ENCODE peak calls at places on chromosome 1, in seven cellular contexts. Y, I, K, G, Z, L and X are unnamed samples.

GRCh38 chr1:200207711-200208126 is 180.2 kb downstream of the NR5A2 start:
- DNase-seq in K (peak), Z (no peak), Y (no peak), L (no peak), I (no peak), G (no peak), X (peak)

GRCh38 chr1:211625040-211625439 is 46.1 kb upstream of the SLC30A1 start:
- DNase-seq in I (no peak), Z (peak), Y (peak), K (no peak), G (no peak), L (no peak), X (peak)

GRCh38 chr1:22861764-22862440 is 110.8 kb downstream of the LACTBL1 start:
- DNase-seq in K (no peak), I (no peak), Y (peak), G (peak), L (peak), Z (peak), X (peak)

GRCh38 chr1:56389813-56390539 is 189.4 kb downstream of the PLPP3 start:
- DNase-seq in I (no peak), L (no peak), G (no peak), Z (no peak), Y (no peak), K (no peak), X (no peak)

GRCh38 chr1:74570797-74571492 is 58.5 kb upstream of the LRRC53 start:
- DNase-seq in Y (no peak), K (no peak), Z (no peak), G (no peak), I (no peak), L (no peak), X (no peak)

GRCh38 chr1:201506573-201507567 is at the start of gene CSRP1:
- DNase-seq in I (no peak), Z (peak), L (peak), K (peak), Y (peak), G (peak), X (peak)

GRCh38 chr1:114458208-114458777 is 52.7 kb downstream of the TRIM33 start:
- DNase-seq in Z (no peak), I (no peak), Y (peak), G (peak), L (no peak), K (no peak), X (peak)

GRCh38 chr1:54952950-54953718 is 27.3 kb upstream of the TMEM61 start:
- DNase-seq in Z (no peak), G (peak), I (no peak), L (no peak), K (no peak), Y (peak), X (no peak)

GRCh38 chr1:34806396-34806795 is 13.6 kb downstream of the GJA4 start:
- DNase-seq in L (no peak), Y (no peak), I (no peak), G (no peak), K (no peak), Z (no peak), X (no peak)

GRCh38 chr1:39639333-39640130 is at the start of gene HEYL:
- DNase-seq in Y (peak), G (no peak), K (no peak), Z (peak), L (peak), I (peak), X (peak)

GRCh38 chr1:24705260-24706073 is 39.8 kb upstream of the CLIC4 start:
- DNase-seq in G (peak), K (peak), Y (peak), I (peak), Z (peak), L (peak), X (peak)

GRCh38 chr1:84479998-84480397 is 932 bp downstream of the RPF1 start:
- DNase-seq in G (no peak), Y (no peak), I (no peak), L (no peak), Z (peak), K (no peak), X (peak)

GRCh38 chr1:84481317-84481716 is 2.3 kb downstream of the RPF1 start:
- DNase-seq in G (no peak), I (no peak), Y (no peak), L (no peak), K (no peak), Z (peak), X (no peak)

GRCh38 chr1:84480658-84481057 is 1.6 kb downstream of the RPF1 start:
- DNase-seq in K (no peak), G (no peak), Z (no peak), I (no peak), L (no peak), Y (no peak), X (no peak)

GRCh38 chr1:84476225-84476624 is 2.8 kb upstream of the RPF1 start:
- DNase-seq in G (no peak), Y (no peak), L (no peak), K (no peak), I (no peak), Z (no peak), X (no peak)

GRCh38 chr1:84478876-84479868 is at the start of gene RPF1:
- DNase-seq in G (peak), I (peak), Z (peak), K (peak), L (peak), Y (peak), X (peak)
- TF ChIP-seq POLR2A in G (peak), I (peak), Z (peak), K (peak), L (peak), Y (peak), X (peak)

GRCh38 chr1:198449727-198450433 is 90.6 kb downstream of the ATP6V1G3 start:
- DNase-seq in Y (no peak), Z (no peak), K (no peak), I (no peak), L (no peak), G (peak), X (no peak)
- TF ChIP-seq MAX in Y (no peak), Z (no peak), K (no peak), I (no peak), L (no peak), G (no peak), X (no peak)

GRCh38 chr1:234612352-234613127 is 2.6 kb upstream of the IRF2BP2 start:
- DNase-seq in G (peak), I (no peak), L (peak), Z (peak), K (peak), Y (peak), X (peak)
- TF ChIP-seq POLR2A in G (peak), I (no peak), L (no peak), Z (no peak), K (peak), Y (peak), X (peak)

GRCh38 chr1:169348356-169349036 is 19.1 kb downstream of the NME7 start:
- DNase-seq in K (peak), G (peak), I (no peak), Y (peak), L (peak), Z (peak), X (peak)
- TF ChIP-seq MAX in K (no peak), G (no peak), I (no peak), Y (no peak), L (no peak), Z (no peak), X (no peak)

GRCh38 chr1:45584351-45585109 is 689 bp downstream of the NASP start:
- DNase-seq in Z (peak), L (peak), Y (peak), I (peak), K (peak), G (peak), X (peak)
- TF ChIP-seq POLR2A in Z (no peak), L (no peak), Y (no peak), I (no peak), K (peak), G (no peak), X (no peak)